ENCODE peak calls at places on chromosomes 11 and 22, in eight cellular contexts. P is fibroblast of pulmonary artery, V is spleen, Z is mammary epithelial cell, M is left ventricle myocardium inferior, L is IMR-90, Q is AG04449, U is fibroblast of mammary gland. O is an unnamed sample.
A peak's percentile ranks its signal among the peaks of the same experiment; 100 is the strongest.

GRCh38 chr11:78564037-78564888 is 10.4 kb downstream of the NARS2 start:
- DNase-seq in P (peak; percentile 85), V (no peak), Z (peak; percentile 42), M (no peak), L (peak; percentile 76), Q (no peak), U (peak; percentile 82), O (peak; percentile 77)

GRCh38 chr11:67054851-67055523 is 1.7 kb upstream of the RHOD start:
- DNase-seq in P (peak; percentile 86), V (peak; percentile 80), Z (peak; percentile 98), M (peak; percentile 75), L (peak; percentile 88), Q (no peak), U (peak; percentile 61), O (peak; percentile 57)

GRCh38 chr11:34730544-34731295 is 109.8 kb downstream of the EHF start:
- DNase-seq in P (no peak), V (no peak), Z (no peak), M (no peak), L (no peak), Q (no peak), U (no peak), O (no peak)

GRCh38 chr11:130999086-130999485 is 82.8 kb upstream of the SNX19 start:
- DNase-seq in P (peak; percentile 65), V (no peak), Z (peak; percentile 48), M (no peak), L (peak; percentile 58), Q (no peak), U (peak; percentile 77), O (peak; percentile 57)

GRCh38 chr22:28741200-28741757 is 341 bp downstream of the CHEK2 start:
- DNase-seq in P (no peak), V (peak; percentile 64), Z (no peak), M (no peak), L (no peak), Q (no peak), U (no peak), O (no peak)

GRCh38 chr11:95703059-95703458 is 86.5 kb downstream of the FAM76B start:
- DNase-seq in P (no peak), V (no peak), Z (no peak), M (no peak), L (no peak), Q (no peak), U (no peak), O (no peak)

GRCh38 chr22:17665884-17666283 is 27.3 kb downstream of the BCL2L13 start:
- DNase-seq in P (peak; percentile 57), V (no peak), Z (no peak), M (no peak), L (peak; percentile 25), Q (no peak), U (peak; percentile 37), O (peak; percentile 37)

GRCh38 chr11:110955797-110956196 is 243.6 kb upstream of the ARHGAP20 start:
- DNase-seq in P (peak; percentile 7), V (no peak), Z (no peak), M (no peak), L (no peak), Q (no peak), U (no peak), O (no peak)

GRCh38 chr11:123640677-123641494 is 13.5 kb downstream of the SCN3B start:
- DNase-seq in P (peak; percentile 45), V (no peak), Z (peak; percentile 24), M (peak; percentile 29), L (peak; percentile 17), Q (no peak), U (peak; percentile 29), O (peak; percentile 25)

GRCh38 chr11:12502041-12502440 is 124.7 kb downstream of the PARVA start:
- DNase-seq in P (no peak), V (no peak), Z (no peak), M (no peak), L (peak; percentile 50), Q (no peak), U (peak; percentile 33), O (peak; percentile 69)

GRCh38 chr11:2798951-2799761 is 86.4 kb downstream of the CDKN1C start:
- DNase-seq in P (no peak), V (peak; percentile 29), Z (no peak), M (peak; percentile 6), L (peak; percentile 38), Q (no peak), U (no peak), O (no peak)

GRCh38 chr11:12076840-12077534 is 33.4 kb upstream of the MICAL2 start:
- DNase-seq in P (no peak), V (no peak), Z (no peak), M (no peak), L (no peak), Q (no peak), U (no peak), O (no peak)

GRCh38 chr22:31089101-31090100 is 8.3 kb downstream of the SMTN start:
- DNase-seq in P (peak; percentile 62), V (peak; percentile 87), Z (no peak), M (no peak), L (no peak), Q (no peak), U (peak; percentile 49), O (no peak)

GRCh38 chr11:45919806-45920530 is 2.3 kb upstream of the PEX16 start:
- DNase-seq in P (no peak), V (peak; percentile 76), Z (no peak), M (peak; percentile 16), L (no peak), Q (no peak), U (no peak), O (no peak)

GRCh38 chr11:130456276-130456675 is 7.8 kb downstream of the ADAMTS15 start:
- DNase-seq in P (no peak), V (no peak), Z (no peak), M (no peak), L (no peak), Q (no peak), U (no peak), O (peak; percentile 32)

DNA sequence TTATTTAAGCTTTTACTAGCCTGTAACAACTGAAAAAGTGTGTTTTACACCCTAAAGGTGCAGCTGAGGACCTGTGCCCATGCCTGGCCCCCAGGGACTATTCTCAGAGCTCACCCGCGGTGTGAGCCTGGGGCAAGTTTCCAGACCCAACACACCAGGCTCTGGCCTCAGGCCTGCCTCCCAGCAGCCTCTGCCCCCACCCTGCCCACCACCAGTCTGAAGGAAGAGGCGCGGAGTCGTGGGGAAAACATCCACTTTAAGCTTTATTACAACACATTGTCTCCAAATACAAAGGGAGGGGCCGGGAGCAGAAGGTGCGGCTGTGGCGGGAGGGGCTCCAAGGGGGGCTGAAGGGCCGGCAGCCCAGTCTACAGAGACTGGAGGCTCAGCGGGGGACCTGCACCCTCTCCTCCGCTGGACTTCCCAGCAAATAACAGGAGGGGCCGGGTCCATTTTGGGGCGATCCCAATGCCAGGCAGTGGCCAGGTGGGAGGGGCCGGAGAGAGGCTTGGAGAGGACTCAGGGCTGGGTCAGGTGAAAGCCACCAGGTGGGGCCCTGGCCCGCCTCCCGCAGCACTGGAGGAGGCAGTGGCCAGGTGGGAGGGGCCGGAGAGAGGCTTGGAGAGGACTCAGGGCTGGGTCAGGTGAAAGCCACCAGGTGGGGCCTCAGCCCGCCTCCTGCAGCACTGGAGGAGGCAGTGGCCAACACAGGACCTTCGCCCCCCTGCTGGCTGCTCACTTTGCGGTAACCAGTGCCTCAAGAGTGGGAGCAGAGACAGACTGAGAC is 18.1 kb downstream of the DUSP8 start:
- DNase-seq in P (no peak), V (no peak), Z (no peak), M (no peak), L (no peak), Q (no peak), U (no peak), O (no peak)
- TF ChIP-seq CTCF in P (no peak), V (no peak), Z (no peak), M (no peak), L (no peak), Q (no peak), U (no peak), O (no peak)

GRCh38 chr11:58674609-58675008 is 52.1 kb downstream of the CNTF start:
- DNase-seq in P (no peak), V (peak; percentile 76), Z (no peak), M (no peak), L (no peak), Q (no peak), U (no peak), O (no peak)

GRCh38 chr11:58676563-58677135 is 54.2 kb downstream of the CNTF start:
- DNase-seq in P (no peak), V (no peak), Z (no peak), M (no peak), L (no peak), Q (no peak), U (no peak), O (no peak)

GRCh38 chr11:58671946-58672345 is 49.5 kb downstream of the CNTF start:
- DNase-seq in P (no peak), V (no peak), Z (no peak), M (no peak), L (no peak), Q (no peak), U (no peak), O (no peak)

DNA sequence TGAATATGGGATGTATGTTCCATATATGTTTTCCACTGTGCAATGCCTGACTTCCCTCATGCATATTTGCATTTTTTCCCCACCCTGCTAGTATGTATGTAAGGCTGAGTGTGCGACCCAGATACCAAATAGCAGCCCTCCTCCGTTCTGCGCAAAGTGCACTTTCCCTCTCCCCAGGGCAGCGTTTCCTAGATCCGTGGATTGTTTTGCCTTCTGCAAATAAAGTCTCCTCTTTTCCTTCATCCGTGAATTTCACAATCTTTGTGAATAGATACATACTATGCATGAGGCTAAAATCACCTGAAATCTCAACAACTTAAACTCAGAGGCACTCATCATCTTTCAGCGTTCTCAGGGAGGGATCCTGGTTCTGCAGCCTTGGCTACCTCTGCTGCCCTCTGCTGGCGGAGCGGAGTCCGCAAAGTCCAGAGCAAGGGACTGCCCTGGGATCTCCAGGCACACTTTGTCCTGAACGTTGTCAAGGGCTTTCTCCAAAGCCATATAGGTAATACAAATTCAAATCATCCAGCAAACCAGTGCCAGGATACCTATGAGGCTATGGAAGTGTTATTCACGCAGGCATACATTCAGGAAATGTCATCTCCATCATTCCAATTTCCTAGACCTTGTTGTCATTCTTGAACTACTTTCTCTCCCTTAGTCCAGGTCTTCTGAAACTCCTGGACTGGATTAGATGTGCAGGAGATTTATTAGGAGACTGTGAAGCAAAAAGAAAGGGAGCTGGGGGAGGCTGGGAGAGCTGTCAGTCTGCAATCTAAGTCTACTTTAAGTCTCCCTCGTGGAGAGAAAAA is 53.1 kb downstream of the CNTF start:
- DNase-seq in P (peak; percentile 73), V (peak; percentile 90), Z (peak; percentile 44), M (peak; percentile 73), L (peak; percentile 59), Q (no peak), U (peak; percentile 61), O (peak; percentile 56)
- H3K4me3 ChIP-seq in P (no peak overlapping the region), V (no peak overlapping the region), Z (no peak overlapping the region), M (no peak overlapping the region), L (no peak overlapping the region), Q (no peak overlapping the region), U (no peak overlapping the region), O (no peak overlapping the region)

DNA sequence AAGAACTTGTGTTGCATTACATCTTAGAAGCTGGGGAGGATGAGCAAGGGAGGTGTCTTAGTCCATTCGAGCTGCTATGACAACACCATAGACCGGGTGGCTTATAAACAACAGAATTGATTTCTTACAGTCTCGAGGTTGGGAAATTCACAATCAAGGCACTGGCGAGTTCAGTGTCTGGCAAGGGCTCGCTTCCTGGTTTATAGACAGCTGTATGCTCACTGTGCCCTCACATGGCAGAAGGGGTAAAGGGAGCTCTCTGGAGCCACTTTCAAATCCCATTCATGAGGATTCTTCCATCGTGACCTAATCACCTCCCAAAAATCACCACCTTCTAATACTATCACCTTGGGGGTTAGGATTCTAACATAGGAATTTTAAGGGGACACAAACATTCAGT is 150.0 kb upstream of the NECTIN1 start:
- DNase-seq in P (no peak), V (no peak), Z (no peak), M (no peak), L (no peak), Q (no peak), U (no peak), O (no peak)
- TF ChIP-seq CTCF in P (no peak), V (no peak), Z (peak; percentile 15), M (peak; percentile 47), L (no peak), Q (no peak), U (no peak), O (no peak)

GRCh38 chr22:19879248-19879575 is 24.5 kb upstream of the GNB1L start:
- DNase-seq in P (no peak), V (peak; percentile 64), Z (no peak), M (peak; percentile 6), L (no peak), Q (no peak), U (no peak), O (no peak)
- H3K4me3 ChIP-seq in P (no peak overlapping the region), V (no peak overlapping the region), Z (no peak overlapping the region), M (no peak overlapping the region), L (no peak overlapping the region), Q (no peak overlapping the region), U (no peak overlapping the region), O (peak overlapping the region; percentile 35)

O was measured in AG10803.